ENCODE peak calls at places on chromosomes 4 and X, in four cellular contexts. Y, A, M and W are unnamed samples.

GRCh38 chr4:17968721-17969120 is 52.8 kb downstream of the LCORL start:
- DNase-seq in Y (no peak), A (no peak), M (no peak), W (no peak)

GRCh38 chr4:166527500-166527899 is 654.5 kb downstream of the TLL1 start:
- DNase-seq in Y (peak), A (no peak), M (no peak), W (peak)

GRCh38 chrX:132101206-132101605 is 26.6 kb downstream of the FRMD7 start:
- DNase-seq in Y (no peak), A (no peak), M (no peak), W (no peak)

GRCh38 chrX:22164770-22165388 is 107.8 kb upstream of the CBLL2 start:
- DNase-seq in Y (no peak), A (peak), M (no peak), W (no peak)

GRCh38 chrX:47458528-47458927 is 24.5 kb downstream of the ZNF41 start:
- DNase-seq in Y (no peak), A (no peak), M (no peak), W (no peak)

GRCh38 chr4:139582044-139582443 is 26.0 kb upstream of the SETD7 start:
- DNase-seq in Y (no peak), A (peak), M (no peak), W (no peak)

GRCh38 chr4:79284893-79285292 is 41.0 kb downstream of the NAA11 start:
- DNase-seq in Y (no peak), A (no peak), M (no peak), W (no peak)

GRCh38 chr4:7816771-7817170 is 122.9 kb downstream of the AFAP1 start:
- DNase-seq in Y (no peak), A (no peak), M (no peak), W (no peak)

GRCh38 chr4:105227054-105227453 is 80.4 kb downstream of the TET2 start:
- DNase-seq in Y (no peak), A (no peak), M (no peak), W (no peak)

GRCh38 chrX:129754266-129755024 is 15.7 kb downstream of the XPNPEP2 start:
- DNase-seq in Y (peak), A (no peak), M (no peak), W (peak)

GRCh38 chrX:23334871-23335599 is 386 bp downstream of the PTCHD1 start:
- DNase-seq in Y (peak), A (no peak), M (no peak), W (peak)

GRCh38 chr4:7797330-7797729 is 142.3 kb downstream of the AFAP1 start:
- DNase-seq in Y (no peak), A (no peak), M (no peak), W (no peak)

GRCh38 chrX:107674480-107675364 is 46.4 kb downstream of the PRPS1 start:
- DNase-seq in Y (no peak), A (no peak), M (no peak), W (no peak)

GRCh38 chrX:72105436-72105835 is 26.3 kb downstream of the RTL5 start:
- DNase-seq in Y (no peak), A (no peak), M (no peak), W (no peak)

GRCh38 chr4:118372251-118372650 is 19.4 kb upstream of the PRSS12 start:
- DNase-seq in Y (no peak), A (no peak), M (no peak), W (no peak)

GRCh38 chr4:109826719-109827118 is 1.1 kb upstream of the RRH start:
- DNase-seq in Y (no peak), A (peak), M (no peak), W (no peak)

GRCh38 chr4:11633435-11633834 is 204.7 kb upstream of the HS3ST1 start:
- DNase-seq in Y (no peak), A (no peak), M (no peak), W (no peak)

GRCh38 chr4:67521506-67521905 is 23.8 kb downstream of the CENPC start:
- DNase-seq in Y (no peak), A (no peak), M (no peak), W (no peak)

GRCh38 chr4:175066923-175067627 is 148.9 kb downstream of the ADAM29 start:
- DNase-seq in Y (no peak), A (no peak), M (no peak), W (no peak)

GRCh38 chr4:54746228-54746627 is 88.5 kb downstream of the KIT start:
- DNase-seq in Y (no peak), A (no peak), M (no peak), W (no peak)

GRCh38 chr4:55345054-55345453 is 988 bp upstream of the SRD5A3 start:
- DNase-seq in Y (no peak), A (no peak), M (no peak), W (no peak)

GRCh38 chrX:110462957-110463356 is 104.3 kb downstream of the RTL9 start:
- DNase-seq in Y (no peak), A (no peak), M (no peak), W (no peak)

GRCh38 chr4:27692098-27692679 is 831.5 kb downstream of the STIM2 start:
- DNase-seq in Y (peak), A (peak), M (no peak), W (peak)

GRCh38 chr4:99856166-99856565 is 38.1 kb downstream of the LAMTOR3 start:
- DNase-seq in Y (no peak), A (peak), M (no peak), W (peak)

GRCh38 chrX:48521353-48522243 is at the start of gene EBP:
- DNase-seq in Y (peak), A (peak), M (peak), W (peak)

GRCh38 chrX:48520455-48520854 is 1.2 kb upstream of the EBP start:
- DNase-seq in Y (no peak), A (no peak), M (no peak), W (no peak)

GRCh38 chrX:48522291-48522690 is 683 bp downstream of the EBP start:
- DNase-seq in Y (no peak), A (no peak), M (no peak), W (no peak)

GRCh38 chrX:48523682-48524081 is 2.1 kb downstream of the EBP start:
- DNase-seq in Y (no peak), A (no peak), M (no peak), W (no peak)

DNA sequence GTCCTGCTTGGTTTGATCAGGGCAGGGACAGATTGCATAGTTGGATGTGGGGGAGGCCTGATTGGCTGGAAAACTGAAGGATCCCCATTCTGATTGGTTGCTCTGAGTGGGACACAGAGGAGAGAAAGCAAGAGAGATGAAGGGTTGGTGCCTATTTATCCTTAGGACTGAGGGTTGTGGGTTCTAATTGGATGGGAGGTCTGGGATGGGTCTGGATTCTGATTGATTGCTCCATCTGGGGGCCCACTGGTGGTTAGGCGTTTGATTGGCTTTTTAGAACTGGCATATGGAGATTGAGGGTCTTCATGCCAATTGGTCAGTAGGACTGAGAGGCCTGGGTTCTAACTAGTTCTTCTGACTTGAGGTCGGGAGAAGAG is 644 bp upstream of the EBP start:
- DNase-seq in Y (peak), A (no peak), M (no peak), W (peak)
- H2BK5ac ChIP-seq in Y (no peak), A (no peak), M (peak), W (no peak)

DNA sequence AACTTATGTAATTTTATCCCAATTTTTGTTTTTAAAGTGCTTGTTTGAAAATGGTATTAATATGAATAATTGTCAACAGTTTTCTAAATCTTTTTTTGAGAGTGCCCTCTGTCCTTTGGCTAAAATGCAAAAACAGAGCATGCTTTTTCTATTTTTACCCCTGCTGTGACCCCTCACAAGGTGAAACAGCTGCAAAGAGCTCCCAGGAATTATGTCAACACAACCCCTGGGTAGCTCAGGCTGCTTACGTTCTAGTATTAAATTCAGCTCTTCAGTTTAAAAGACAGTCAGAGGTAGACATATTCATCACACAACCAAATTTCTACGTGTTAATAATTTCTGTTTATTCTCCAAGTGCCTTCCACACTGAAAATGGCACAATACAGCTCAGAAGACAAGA is 367.5 kb downstream of the PRDM5 start:
- DNase-seq in Y (no peak), A (no peak), M (no peak), W (no peak)
- H3K56ac ChIP-seq in Y (no peak), A (no peak), M (no peak), W (no peak)

DNA sequence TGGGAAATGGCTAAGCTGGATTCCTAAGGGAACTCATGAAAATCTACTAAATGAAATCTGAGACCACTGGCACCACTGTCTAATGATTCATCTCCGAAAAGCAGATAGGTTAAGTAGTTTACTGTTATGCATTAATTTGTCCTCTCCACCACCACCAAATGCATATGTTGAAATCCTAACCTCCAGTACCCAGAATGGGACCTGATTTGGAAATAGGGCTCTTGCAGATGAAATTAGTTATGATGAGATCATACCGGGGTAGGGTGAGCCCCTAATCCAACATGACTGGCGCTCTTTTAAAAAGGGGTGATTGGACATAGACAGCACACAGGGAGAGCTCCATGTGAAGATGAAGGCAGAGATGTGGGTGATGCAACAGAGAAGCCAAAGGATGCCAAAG is 124.9 kb upstream of the GUCY1A1 start:
- DNase-seq in Y (no peak), A (peak), M (no peak), W (no peak)
- H2BK5ac ChIP-seq in Y (no peak), A (no peak), M (no peak), W (no peak)

GRCh38 chr4:8848507-8849265 is 23.0 kb downstream of the HMX1 start:
- DNase-seq in Y (peak), A (no peak), M (no peak), W (no peak)

GRCh38 chr4:8846046-8846720 is 25.5 kb downstream of the HMX1 start:
- DNase-seq in Y (peak), A (no peak), M (no peak), W (no peak)

GRCh38 chr4:8846864-8847263 is 24.8 kb downstream of the HMX1 start:
- DNase-seq in Y (no peak), A (no peak), M (no peak), W (no peak)

GRCh38 chr4:8847331-8847730 is 24.3 kb downstream of the HMX1 start:
- DNase-seq in Y (peak), A (no peak), M (no peak), W (no peak)

DNA sequence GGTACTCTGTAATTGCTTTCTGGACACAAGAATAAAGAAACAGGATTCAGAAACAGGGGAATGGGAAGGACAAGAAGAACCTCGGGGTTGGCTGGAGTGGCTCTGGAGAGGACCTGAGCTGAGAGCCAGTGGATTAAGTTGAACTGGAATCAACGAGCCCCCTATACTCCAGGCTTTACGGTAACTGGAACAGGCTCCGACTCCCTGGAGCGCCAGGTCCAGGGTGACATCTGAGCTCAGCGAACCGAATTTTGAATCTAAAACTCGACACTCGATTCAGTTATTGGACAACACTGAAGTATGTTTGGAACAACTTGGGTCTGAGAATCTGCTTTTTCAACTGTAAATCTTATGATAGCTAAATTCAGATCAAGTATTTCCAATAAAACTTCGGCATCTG is 23.9 kb downstream of the HMX1 start:
- DNase-seq in Y (peak), A (no peak), M (no peak), W (no peak)
- H3K56ac ChIP-seq in Y (no peak), A (no peak), M (no peak), W (no peak)

GRCh38 chr4:152257601-152258066 is 278.3 kb downstream of the FBXW7 start:
- DNase-seq in Y (no peak), A (peak), M (no peak), W (peak)

GRCh38 chr4:152258391-152258790 is 277.5 kb downstream of the FBXW7 start:
- DNase-seq in Y (no peak), A (no peak), M (no peak), W (no peak)

GRCh38 chr4:152259866-152260265 is 276.0 kb downstream of the FBXW7 start:
- DNase-seq in Y (no peak), A (peak), M (no peak), W (no peak)

GRCh38 chr4:152256996-152257395 is 278.9 kb downstream of the FBXW7 start:
- DNase-seq in Y (no peak), A (no peak), M (no peak), W (no peak)

DNA sequence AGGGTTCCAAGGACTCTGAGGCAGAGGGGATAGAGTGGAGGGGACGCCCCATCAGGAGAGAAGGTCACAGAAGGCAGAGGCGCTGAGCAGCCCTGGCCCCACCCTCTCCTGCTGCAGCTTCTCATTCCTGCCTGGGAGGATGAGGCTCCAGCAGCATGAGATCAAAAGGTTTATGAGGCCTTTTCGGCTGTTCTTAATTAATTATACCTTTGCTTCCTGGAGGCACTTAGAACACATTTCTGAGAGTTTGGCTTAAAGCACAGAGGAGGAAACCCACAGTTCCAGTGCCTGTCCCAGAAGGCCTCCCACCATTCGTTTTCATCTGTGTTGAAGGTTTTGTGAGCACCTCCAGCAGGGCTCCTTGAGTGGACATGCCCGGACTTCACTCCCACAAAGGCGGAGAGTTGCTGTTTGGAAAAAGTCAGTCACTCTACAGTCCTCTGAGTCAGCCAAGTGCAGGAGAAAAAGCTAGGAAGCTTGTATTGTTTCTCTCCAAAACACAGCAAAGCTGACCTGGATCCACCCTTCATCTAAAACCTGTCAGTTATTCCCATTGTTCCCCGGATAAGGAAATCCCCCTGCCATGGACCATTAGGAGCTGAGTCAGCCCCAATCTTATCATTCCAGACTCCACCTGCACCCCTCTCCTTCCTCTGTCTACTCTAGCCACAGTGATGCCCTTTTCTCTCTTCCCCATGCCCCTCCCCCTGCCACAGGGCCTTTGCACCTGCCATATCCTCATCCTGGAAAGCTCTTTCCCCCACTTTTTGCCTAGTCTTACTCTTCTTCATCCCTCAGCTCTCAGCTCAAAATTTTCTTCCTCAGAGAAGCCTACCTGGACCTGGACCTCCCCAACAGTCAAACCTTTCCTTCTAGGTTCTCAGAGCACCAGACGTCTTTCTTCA is 276.8 kb downstream of the FBXW7 start:
- DNase-seq in Y (no peak), A (peak), M (no peak), W (peak)
- H2BK5ac ChIP-seq in Y (no peak), A (peak), M (peak), W (no peak)

GRCh38 chr4:38454284-38454683 is 209.7 kb upstream of the KLF3 start:
- DNase-seq in Y (no peak), A (no peak), M (no peak), W (no peak)
- H3K56ac ChIP-seq in Y (no peak), A (no peak), M (no peak), W (no peak)

GRCh38 chr4:143186634-143187033 is 1.9 kb downstream of the USP38 start:
- DNase-seq in Y (no peak), A (no peak), M (no peak), W (no peak)
- H2BK5ac ChIP-seq in Y (no peak), A (peak), M (no peak), W (no peak)

DNA sequence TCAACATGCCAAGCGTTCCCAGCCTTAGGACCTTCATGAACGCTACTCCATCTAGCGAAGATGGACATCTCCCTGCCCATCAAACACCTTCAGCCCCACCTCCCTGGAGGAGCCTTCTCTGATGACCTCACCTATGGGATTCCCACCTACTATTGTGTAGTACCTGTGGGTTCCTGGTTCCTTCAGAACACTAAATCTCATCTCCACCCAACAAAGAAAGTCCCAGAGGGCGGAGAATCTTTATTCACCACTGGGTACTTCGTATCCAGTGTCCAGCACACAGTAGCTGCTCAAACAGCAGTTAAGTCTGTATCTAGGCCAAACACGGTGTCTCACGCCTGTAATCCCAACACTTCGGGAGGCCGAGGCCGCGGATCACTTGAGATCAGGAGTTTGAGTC is 10.1 kb downstream of the RBM47 start:
- DNase-seq in Y (no peak), A (no peak), M (no peak), W (no peak)
- H3K56ac ChIP-seq in Y (no peak), A (no peak), M (no peak), W (no peak)

DNA sequence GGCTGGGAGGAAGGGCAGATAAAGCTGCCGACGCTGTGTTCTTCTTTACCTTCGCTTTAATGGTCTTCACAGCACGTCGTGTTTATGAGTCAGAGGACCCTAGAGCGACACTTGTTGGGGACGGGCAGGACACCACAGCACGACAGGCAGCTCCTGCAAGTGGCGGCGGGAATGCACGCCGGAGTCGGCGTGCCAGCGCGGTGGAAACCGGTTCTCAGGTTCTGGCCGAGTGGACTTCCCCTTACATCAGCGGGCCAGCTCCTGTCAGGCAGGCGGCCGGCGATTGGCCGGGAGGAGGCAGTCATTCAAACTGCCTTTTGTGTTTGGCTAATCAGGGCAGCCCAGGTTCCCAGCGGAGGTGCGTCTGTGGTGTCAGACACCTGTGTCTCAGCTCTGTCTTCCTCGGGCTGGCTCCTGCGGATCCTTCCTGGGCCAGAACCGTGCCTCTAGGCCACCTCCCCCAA is 150.9 kb downstream of the SHROOM3 start:
- DNase-seq in Y (peak), A (no peak), M (peak), W (peak)
- H2BK5ac ChIP-seq in Y (no peak), A (peak), M (peak), W (no peak)

GRCh38 chr4:24400537-24400936 is 183.8 kb downstream of the DHX15 start:
- DNase-seq in Y (no peak), A (no peak), M (no peak), W (no peak)

GRCh38 chr4:24403263-24403662 is 181.1 kb downstream of the DHX15 start:
- DNase-seq in Y (no peak), A (no peak), M (no peak), W (no peak)

GRCh38 chr4:24405356-24405755 is 179.0 kb downstream of the DHX15 start:
- DNase-seq in Y (no peak), A (no peak), M (no peak), W (no peak)

GRCh38 chr4:24405926-24406325 is 178.4 kb downstream of the DHX15 start:
- DNase-seq in Y (no peak), A (no peak), M (no peak), W (no peak)

GRCh38 chr4:24404281-24404680 is 180.1 kb downstream of the DHX15 start:
- DNase-seq in Y (no peak), A (peak), M (no peak), W (no peak)
- H3K56ac ChIP-seq in Y (no peak), A (no peak), M (no peak), W (no peak)